ENCODE peak calls at places on chromosomes 12 and 14, in eight cellular contexts. One of them, this sample, is unnamed.

GRCh38 chr12:11834925-11835324 is 185.5 kb downstream of the ETV6 start:
- DNase-seq in activated T-helper 1 cell treated with Interleukin-2 at 50 U/mL for 16 hours: no peak
- DNase-seq in GM04504: no peak
- DNase-seq in Daoy: no peak
- DNase-seq in NCI-H1105 treated with DMSO at 0.1 percent for 48 hours: no peak
- DNase-seq in effector memory CD8-positive, alpha-beta T cell: no peak
- DNase-seq in fibroblast of the conjunctiva: no peak
- DNase-seq in stimulated activated naive B cell treated with anti-CD40 and anti-IgM and Interleukin-4, amounts not matched to agents 10 μg/mL and 1 μg/mL and 100 μg/mL, for 72 hours: no peak
- DNase-seq in this sample: no peak

GRCh38 chr14:31712244-31713127 is 151.3 kb downstream of the NUBPL start:
- DNase-seq in effector memory CD8-positive, alpha-beta T cell: no peak
- DNase-seq in fibroblast of the conjunctiva: no peak
- DNase-seq in activated T-helper 1 cell treated with Interleukin-2 at 50 U/mL for 16 hours: no peak
- DNase-seq in stimulated activated naive B cell treated with anti-CD40 and anti-IgM and Interleukin-4, amounts not matched to agents 10 μg/mL and 1 μg/mL and 100 μg/mL, for 72 hours: no peak
- DNase-seq in NCI-H1105 treated with DMSO at 0.1 percent for 48 hours: no peak
- DNase-seq in GM04504: no peak
- DNase-seq in Daoy: no peak
- DNase-seq in this sample: no peak

GRCh38 chr12:70660620-70661219 is 23.5 kb upstream of the PTPRB start:
- DNase-seq in GM04504: peak; percentile 48
- DNase-seq in stimulated activated naive B cell treated with anti-CD40 and anti-IgM and Interleukin-4, amounts not matched to agents 10 μg/mL and 1 μg/mL and 100 μg/mL, for 72 hours: no peak
- DNase-seq in fibroblast of the conjunctiva: peak; percentile 9
- DNase-seq in NCI-H1105 treated with DMSO at 0.1 percent for 48 hours: no peak
- DNase-seq in effector memory CD8-positive, alpha-beta T cell: no peak
- DNase-seq in activated T-helper 1 cell treated with Interleukin-2 at 50 U/mL for 16 hours: no peak
- DNase-seq in Daoy: peak; percentile 95
- DNase-seq in this sample: no peak

GRCh38 chr14:55850803-55851202 is 267.4 kb upstream of the PELI2 start:
- DNase-seq in effector memory CD8-positive, alpha-beta T cell: no peak
- DNase-seq in fibroblast of the conjunctiva: peak; percentile 6
- DNase-seq in NCI-H1105 treated with DMSO at 0.1 percent for 48 hours: no peak
- DNase-seq in activated T-helper 1 cell treated with Interleukin-2 at 50 U/mL for 16 hours: no peak
- DNase-seq in Daoy: peak; percentile 65
- DNase-seq in GM04504: no peak
- DNase-seq in stimulated activated naive B cell treated with anti-CD40 and anti-IgM and Interleukin-4, amounts not matched to agents 10 μg/mL and 1 μg/mL and 100 μg/mL, for 72 hours: no peak
- DNase-seq in this sample: no peak

GRCh38 chr12:96882862-96883261 is 24.2 kb upstream of the NEDD1 start:
- DNase-seq in activated T-helper 1 cell treated with Interleukin-2 at 50 U/mL for 16 hours: no peak
- DNase-seq in fibroblast of the conjunctiva: no peak
- DNase-seq in stimulated activated naive B cell treated with anti-CD40 and anti-IgM and Interleukin-4, amounts not matched to agents 10 μg/mL and 1 μg/mL and 100 μg/mL, for 72 hours: no peak
- DNase-seq in GM04504: peak; percentile 28
- DNase-seq in effector memory CD8-positive, alpha-beta T cell: no peak
- DNase-seq in Daoy: peak; percentile 50
- DNase-seq in NCI-H1105 treated with DMSO at 0.1 percent for 48 hours: no peak
- DNase-seq in this sample: no peak

GRCh38 chr14:52660325-52660724 is 35.0 kb downstream of the ERO1A start:
- DNase-seq in fibroblast of the conjunctiva: no peak
- DNase-seq in activated T-helper 1 cell treated with Interleukin-2 at 50 U/mL for 16 hours: no peak
- DNase-seq in NCI-H1105 treated with DMSO at 0.1 percent for 48 hours: no peak
- DNase-seq in effector memory CD8-positive, alpha-beta T cell: no peak
- DNase-seq in Daoy: no peak
- DNase-seq in GM04504: no peak
- DNase-seq in stimulated activated naive B cell treated with anti-CD40 and anti-IgM and Interleukin-4, amounts not matched to agents 10 μg/mL and 1 μg/mL and 100 μg/mL, for 72 hours: no peak
- DNase-seq in this sample: no peak

GRCh38 chr14:104283197-104284106 is 145.1 kb downstream of the KIF26A start:
- DNase-seq in NCI-H1105 treated with DMSO at 0.1 percent for 48 hours: peak; percentile 25
- DNase-seq in activated T-helper 1 cell treated with Interleukin-2 at 50 U/mL for 16 hours: no peak
- DNase-seq in stimulated activated naive B cell treated with anti-CD40 and anti-IgM and Interleukin-4, amounts not matched to agents 10 μg/mL and 1 μg/mL and 100 μg/mL, for 72 hours: no peak
- DNase-seq in GM04504: no peak
- DNase-seq in effector memory CD8-positive, alpha-beta T cell: no peak
- DNase-seq in Daoy: no peak
- DNase-seq in fibroblast of the conjunctiva: no peak
- DNase-seq in this sample: no peak

GRCh38 chr14:104926619-104927431 is 2.1 kb downstream of the PLD4 start:
- DNase-seq in activated T-helper 1 cell treated with Interleukin-2 at 50 U/mL for 16 hours: no peak
- DNase-seq in effector memory CD8-positive, alpha-beta T cell: no peak
- DNase-seq in GM04504: no peak
- DNase-seq in stimulated activated naive B cell treated with anti-CD40 and anti-IgM and Interleukin-4, amounts not matched to agents 10 μg/mL and 1 μg/mL and 100 μg/mL, for 72 hours: peak; percentile 77
- DNase-seq in NCI-H1105 treated with DMSO at 0.1 percent for 48 hours: no peak
- DNase-seq in Daoy: no peak
- DNase-seq in fibroblast of the conjunctiva: no peak
- DNase-seq in this sample: peak; percentile 92

GRCh38 chr14:101074124-101075024 is 170.9 kb upstream of the RTL1 start:
- DNase-seq in fibroblast of the conjunctiva: no peak
- DNase-seq in GM04504: no peak
- DNase-seq in Daoy: peak; percentile 29
- DNase-seq in activated T-helper 1 cell treated with Interleukin-2 at 50 U/mL for 16 hours: no peak
- DNase-seq in effector memory CD8-positive, alpha-beta T cell: no peak
- DNase-seq in stimulated activated naive B cell treated with anti-CD40 and anti-IgM and Interleukin-4, amounts not matched to agents 10 μg/mL and 1 μg/mL and 100 μg/mL, for 72 hours: no peak
- DNase-seq in NCI-H1105 treated with DMSO at 0.1 percent for 48 hours: no peak
- DNase-seq in this sample: no peak

GRCh38 chr12:1581973-1582708 is 12.2 kb downstream of the FBXL14 start:
- DNase-seq in Daoy: no peak
- DNase-seq in NCI-H1105 treated with DMSO at 0.1 percent for 48 hours: no peak
- DNase-seq in activated T-helper 1 cell treated with Interleukin-2 at 50 U/mL for 16 hours: no peak
- DNase-seq in GM04504: no peak
- DNase-seq in stimulated activated naive B cell treated with anti-CD40 and anti-IgM and Interleukin-4, amounts not matched to agents 10 μg/mL and 1 μg/mL and 100 μg/mL, for 72 hours: no peak
- DNase-seq in fibroblast of the conjunctiva: no peak
- DNase-seq in effector memory CD8-positive, alpha-beta T cell: no peak
- DNase-seq in this sample: no peak

GRCh38 chr12:26018926-26019325 is 60.4 kb downstream of the RASSF8 start:
- DNase-seq in fibroblast of the conjunctiva: no peak
- DNase-seq in stimulated activated naive B cell treated with anti-CD40 and anti-IgM and Interleukin-4, amounts not matched to agents 10 μg/mL and 1 μg/mL and 100 μg/mL, for 72 hours: no peak
- DNase-seq in activated T-helper 1 cell treated with Interleukin-2 at 50 U/mL for 16 hours: no peak
- DNase-seq in Daoy: no peak
- DNase-seq in NCI-H1105 treated with DMSO at 0.1 percent for 48 hours: no peak
- DNase-seq in effector memory CD8-positive, alpha-beta T cell: no peak
- DNase-seq in GM04504: no peak
- DNase-seq in this sample: no peak

GRCh38 chr14:69615471-69616407 is 4.3 kb downstream of the SUSD6 start:
- DNase-seq in stimulated activated naive B cell treated with anti-CD40 and anti-IgM and Interleukin-4, amounts not matched to agents 10 μg/mL and 1 μg/mL and 100 μg/mL, for 72 hours: peak; percentile 78
- DNase-seq in activated T-helper 1 cell treated with Interleukin-2 at 50 U/mL for 16 hours: no peak
- DNase-seq in fibroblast of the conjunctiva: peak; percentile 39
- DNase-seq in Daoy: peak; percentile 76
- DNase-seq in GM04504: peak; percentile 75
- DNase-seq in NCI-H1105 treated with DMSO at 0.1 percent for 48 hours: peak; percentile 85
- DNase-seq in effector memory CD8-positive, alpha-beta T cell: peak; percentile 44
- DNase-seq in this sample: peak; percentile 56

GRCh38 chr12:128814411-128815261 is 9.1 kb downstream of the SLC15A4 start:
- DNase-seq in GM04504: no peak
- DNase-seq in Daoy: no peak
- DNase-seq in NCI-H1105 treated with DMSO at 0.1 percent for 48 hours: no peak
- DNase-seq in stimulated activated naive B cell treated with anti-CD40 and anti-IgM and Interleukin-4, amounts not matched to agents 10 μg/mL and 1 μg/mL and 100 μg/mL, for 72 hours: no peak
- DNase-seq in activated T-helper 1 cell treated with Interleukin-2 at 50 U/mL for 16 hours: no peak
- DNase-seq in fibroblast of the conjunctiva: no peak
- DNase-seq in effector memory CD8-positive, alpha-beta T cell: no peak
- DNase-seq in this sample: no peak

GRCh38 chr12:45216297-45216982 is 545 bp downstream of the ANO6 start:
- DNase-seq in GM04504: no peak
- DNase-seq in activated T-helper 1 cell treated with Interleukin-2 at 50 U/mL for 16 hours: peak; percentile 32
- DNase-seq in Daoy: peak; percentile 58
- DNase-seq in stimulated activated naive B cell treated with anti-CD40 and anti-IgM and Interleukin-4, amounts not matched to agents 10 μg/mL and 1 μg/mL and 100 μg/mL, for 72 hours: peak; percentile 43
- DNase-seq in effector memory CD8-positive, alpha-beta T cell: peak; percentile 42
- DNase-seq in fibroblast of the conjunctiva: no peak
- DNase-seq in NCI-H1105 treated with DMSO at 0.1 percent for 48 hours: peak; percentile 61
- DNase-seq in this sample: peak; percentile 62

GRCh38 chr14:103859416-103860202 is 12.2 kb upstream of the PPP1R13B start:
- DNase-seq in Daoy: no peak
- DNase-seq in stimulated activated naive B cell treated with anti-CD40 and anti-IgM and Interleukin-4, amounts not matched to agents 10 μg/mL and 1 μg/mL and 100 μg/mL, for 72 hours: no peak
- DNase-seq in fibroblast of the conjunctiva: no peak
- DNase-seq in effector memory CD8-positive, alpha-beta T cell: no peak
- DNase-seq in GM04504: no peak
- DNase-seq in activated T-helper 1 cell treated with Interleukin-2 at 50 U/mL for 16 hours: no peak
- DNase-seq in NCI-H1105 treated with DMSO at 0.1 percent for 48 hours: no peak
- DNase-seq in this sample: no peak

GRCh38 chr12:99043319-99043914 is 398.3 kb downstream of the APAF1 start:
- DNase-seq in stimulated activated naive B cell treated with anti-CD40 and anti-IgM and Interleukin-4, amounts not matched to agents 10 μg/mL and 1 μg/mL and 100 μg/mL, for 72 hours: peak; percentile 9
- DNase-seq in activated T-helper 1 cell treated with Interleukin-2 at 50 U/mL for 16 hours: peak; percentile 1
- DNase-seq in NCI-H1105 treated with DMSO at 0.1 percent for 48 hours: peak; percentile 68
- DNase-seq in GM04504: peak; percentile 23
- DNase-seq in Daoy: peak; percentile 58
- DNase-seq in fibroblast of the conjunctiva: peak; percentile 47
- DNase-seq in effector memory CD8-positive, alpha-beta T cell: peak; percentile 9
- DNase-seq in this sample: peak; percentile 38

GRCh38 chr14:92513966-92514843 is 624 bp downstream of the RIN3 start:
- DNase-seq in stimulated activated naive B cell treated with anti-CD40 and anti-IgM and Interleukin-4, amounts not matched to agents 10 μg/mL and 1 μg/mL and 100 μg/mL, for 72 hours: no peak
- DNase-seq in Daoy: peak; percentile 46
- DNase-seq in activated T-helper 1 cell treated with Interleukin-2 at 50 U/mL for 16 hours: no peak
- DNase-seq in fibroblast of the conjunctiva: no peak
- DNase-seq in effector memory CD8-positive, alpha-beta T cell: peak; percentile 43
- DNase-seq in GM04504: no peak
- DNase-seq in NCI-H1105 treated with DMSO at 0.1 percent for 48 hours: no peak
- DNase-seq in this sample: peak; percentile 51

GRCh38 chr12:49819786-49820185 is 8.4 kb downstream of the NCKAP5L start:
- DNase-seq in fibroblast of the conjunctiva: no peak
- DNase-seq in GM04504: no peak
- DNase-seq in NCI-H1105 treated with DMSO at 0.1 percent for 48 hours: no peak
- DNase-seq in effector memory CD8-positive, alpha-beta T cell: no peak
- DNase-seq in stimulated activated naive B cell treated with anti-CD40 and anti-IgM and Interleukin-4, amounts not matched to agents 10 μg/mL and 1 μg/mL and 100 μg/mL, for 72 hours: no peak
- DNase-seq in Daoy: no peak
- DNase-seq in activated T-helper 1 cell treated with Interleukin-2 at 50 U/mL for 16 hours: no peak
- DNase-seq in this sample: no peak

GRCh38 chr14:29654910-29655590 is 272.6 kb downstream of the PRKD1 start:
- DNase-seq in stimulated activated naive B cell treated with anti-CD40 and anti-IgM and Interleukin-4, amounts not matched to agents 10 μg/mL and 1 μg/mL and 100 μg/mL, for 72 hours: no peak
- DNase-seq in effector memory CD8-positive, alpha-beta T cell: no peak
- DNase-seq in activated T-helper 1 cell treated with Interleukin-2 at 50 U/mL for 16 hours: no peak
- DNase-seq in Daoy: no peak
- DNase-seq in GM04504: no peak
- DNase-seq in NCI-H1105 treated with DMSO at 0.1 percent for 48 hours: no peak
- DNase-seq in fibroblast of the conjunctiva: no peak
- DNase-seq in this sample: no peak

GRCh38 chr12:113601656-113602263 is 130.1 kb upstream of the LHX5 start:
- DNase-seq in stimulated activated naive B cell treated with anti-CD40 and anti-IgM and Interleukin-4, amounts not matched to agents 10 μg/mL and 1 μg/mL and 100 μg/mL, for 72 hours: no peak
- DNase-seq in fibroblast of the conjunctiva: no peak
- DNase-seq in NCI-H1105 treated with DMSO at 0.1 percent for 48 hours: no peak
- DNase-seq in GM04504: no peak
- DNase-seq in activated T-helper 1 cell treated with Interleukin-2 at 50 U/mL for 16 hours: no peak
- DNase-seq in effector memory CD8-positive, alpha-beta T cell: no peak
- DNase-seq in Daoy: peak; percentile 32
- DNase-seq in this sample: no peak

GRCh38 chr12:27667540-27667939 is 28.7 kb upstream of the REP15 start:
- DNase-seq in activated T-helper 1 cell treated with Interleukin-2 at 50 U/mL for 16 hours: no peak
- DNase-seq in GM04504: peak; percentile 76
- DNase-seq in NCI-H1105 treated with DMSO at 0.1 percent for 48 hours: no peak
- DNase-seq in stimulated activated naive B cell treated with anti-CD40 and anti-IgM and Interleukin-4, amounts not matched to agents 10 μg/mL and 1 μg/mL and 100 μg/mL, for 72 hours: no peak
- DNase-seq in fibroblast of the conjunctiva: peak; percentile 55
- DNase-seq in effector memory CD8-positive, alpha-beta T cell: no peak
- DNase-seq in Daoy: peak; percentile 23
- DNase-seq in this sample: no peak

GRCh38 chr12:96070670-96071279 is 35.4 kb upstream of the LTA4H start:
- DNase-seq in GM04504: no peak
- DNase-seq in stimulated activated naive B cell treated with anti-CD40 and anti-IgM and Interleukin-4, amounts not matched to agents 10 μg/mL and 1 μg/mL and 100 μg/mL, for 72 hours: peak; percentile 33
- DNase-seq in Daoy: peak; percentile 17
- DNase-seq in effector memory CD8-positive, alpha-beta T cell: no peak
- DNase-seq in NCI-H1105 treated with DMSO at 0.1 percent for 48 hours: no peak
- DNase-seq in activated T-helper 1 cell treated with Interleukin-2 at 50 U/mL for 16 hours: no peak
- DNase-seq in fibroblast of the conjunctiva: no peak
- DNase-seq in this sample: no peak

GRCh38 chr12:113388351-113388750 is 15.3 kb downstream of the SDS start:
- DNase-seq in GM04504: no peak
- DNase-seq in fibroblast of the conjunctiva: no peak
- DNase-seq in Daoy: no peak
- DNase-seq in stimulated activated naive B cell treated with anti-CD40 and anti-IgM and Interleukin-4, amounts not matched to agents 10 μg/mL and 1 μg/mL and 100 μg/mL, for 72 hours: no peak
- DNase-seq in activated T-helper 1 cell treated with Interleukin-2 at 50 U/mL for 16 hours: no peak
- DNase-seq in NCI-H1105 treated with DMSO at 0.1 percent for 48 hours: no peak
- DNase-seq in effector memory CD8-positive, alpha-beta T cell: no peak
- DNase-seq in this sample: peak; percentile 13

GRCh38 chr14:33987565-33988080 is 36.7 kb upstream of the EGLN3 start:
- DNase-seq in GM04504: no peak
- DNase-seq in Daoy: no peak
- DNase-seq in effector memory CD8-positive, alpha-beta T cell: no peak
- DNase-seq in stimulated activated naive B cell treated with anti-CD40 and anti-IgM and Interleukin-4, amounts not matched to agents 10 μg/mL and 1 μg/mL and 100 μg/mL, for 72 hours: no peak
- DNase-seq in activated T-helper 1 cell treated with Interleukin-2 at 50 U/mL for 16 hours: no peak
- DNase-seq in NCI-H1105 treated with DMSO at 0.1 percent for 48 hours: no peak
- DNase-seq in fibroblast of the conjunctiva: no peak
- DNase-seq in this sample: no peak

This sample was measured in GM10248.